ENCODE peak calls at places on chromosomes 16 and 17, in four cellular contexts. One of them, this sample, is unnamed.

GRCh38 chr16:82146957-82147356 is 23.1 kb downstream of the MPHOSPH6 start:
- DNase-seq in tibial nerve: no peak
- DNase-seq in CD4-positive, CD25-positive, alpha-beta regulatory T cell: no peak
- DNase-seq in OCI-LY7: no peak
- DNase-seq in this sample: no peak

GRCh38 chr16:9322735-9323134 is 231.3 kb downstream of the HAPSTR1 start:
- DNase-seq in CD4-positive, CD25-positive, alpha-beta regulatory T cell: no peak
- DNase-seq in OCI-LY7: no peak
- DNase-seq in tibial nerve: no peak
- DNase-seq in this sample: no peak

GRCh38 chr17:45170976-45171337 is 9.3 kb downstream of the HEXIM2 start:
- DNase-seq in tibial nerve: peak; percentile 68
- DNase-seq in OCI-LY7: no peak
- DNase-seq in CD4-positive, CD25-positive, alpha-beta regulatory T cell: no peak
- DNase-seq in this sample: peak; percentile 90

GRCh38 chr16:20675488-20676267 is 21.8 kb downstream of the ACSM1 start:
- DNase-seq in CD4-positive, CD25-positive, alpha-beta regulatory T cell: peak; percentile 65
- DNase-seq in tibial nerve: no peak
- DNase-seq in OCI-LY7: no peak
- DNase-seq in this sample: peak; percentile 21

GRCh38 chr16:87960851-87961250 is 9.6 kb downstream of the BANP start:
- DNase-seq in tibial nerve: no peak
- DNase-seq in OCI-LY7: no peak
- DNase-seq in CD4-positive, CD25-positive, alpha-beta regulatory T cell: no peak
- DNase-seq in this sample: no peak

GRCh38 chr16:353404-354285 is 1.1 kb upstream of the AXIN1 start:
- DNase-seq in tibial nerve: no peak
- DNase-seq in OCI-LY7: no peak
- DNase-seq in CD4-positive, CD25-positive, alpha-beta regulatory T cell: no peak
- DNase-seq in this sample: no peak

GRCh38 chr16:57801856-57802634 is at the start of gene KIFC3:
- DNase-seq in tibial nerve: peak; percentile 65
- DNase-seq in OCI-LY7: peak; percentile 12
- DNase-seq in CD4-positive, CD25-positive, alpha-beta regulatory T cell: peak; percentile 44
- DNase-seq in this sample: peak; percentile 82

GRCh38 chr16:72923757-72924156 is 124.2 kb downstream of the ZFHX3 start:
- DNase-seq in OCI-LY7: no peak
- DNase-seq in CD4-positive, CD25-positive, alpha-beta regulatory T cell: no peak
- DNase-seq in tibial nerve: no peak
- DNase-seq in this sample: no peak

GRCh38 chr16:30567991-30568638 is 3.4 kb downstream of the ZNF688 start:
- DNase-seq in OCI-LY7: peak; percentile 66
- DNase-seq in tibial nerve: no peak
- DNase-seq in CD4-positive, CD25-positive, alpha-beta regulatory T cell: peak; percentile 87
- DNase-seq in this sample: no peak

GRCh38 chr16:25605381-25605780 is 86.4 kb upstream of the HS3ST4 start:
- DNase-seq in OCI-LY7: no peak
- DNase-seq in CD4-positive, CD25-positive, alpha-beta regulatory T cell: no peak
- DNase-seq in tibial nerve: no peak
- DNase-seq in this sample: no peak

GRCh38 chr16:57092786-57093301 is 461 bp downstream of the CPNE2 start:
- DNase-seq in OCI-LY7: peak; percentile 66
- DNase-seq in tibial nerve: no peak
- DNase-seq in CD4-positive, CD25-positive, alpha-beta regulatory T cell: peak; percentile 36
- DNase-seq in this sample: no peak

GRCh38 chr16:58426095-58426494 is 33.8 kb downstream of the GINS3 start:
- DNase-seq in CD4-positive, CD25-positive, alpha-beta regulatory T cell: peak; percentile 51
- DNase-seq in OCI-LY7: peak; percentile 84
- DNase-seq in tibial nerve: peak; percentile 17
- DNase-seq in this sample: peak; percentile 48

GRCh38 chr16:62190426-62190825 is 154.2 kb upstream of the CDH8 start:
- DNase-seq in CD4-positive, CD25-positive, alpha-beta regulatory T cell: no peak
- DNase-seq in OCI-LY7: peak; percentile 27
- DNase-seq in tibial nerve: no peak
- DNase-seq in this sample: no peak

GRCh38 chr17:39169101-39169500 is 3.1 kb upstream of the ARL5C start:
- DNase-seq in CD4-positive, CD25-positive, alpha-beta regulatory T cell: no peak
- DNase-seq in tibial nerve: no peak
- DNase-seq in OCI-LY7: no peak
- DNase-seq in this sample: no peak

GRCh38 chr17:14776791-14777190 is 475.9 kb downstream of the HS3ST3B1 start:
- DNase-seq in OCI-LY7: no peak
- DNase-seq in tibial nerve: no peak
- DNase-seq in CD4-positive, CD25-positive, alpha-beta regulatory T cell: no peak
- DNase-seq in this sample: no peak

GRCh38 chr17:83094291-83094690 is 14.9 kb downstream of the METRNL start:
- DNase-seq in CD4-positive, CD25-positive, alpha-beta regulatory T cell: no peak
- DNase-seq in OCI-LY7: no peak
- DNase-seq in tibial nerve: no peak
- DNase-seq in this sample: no peak

GRCh38 chr17:2940352-2940751 is 123.1 kb downstream of the OR1D5 start:
- DNase-seq in tibial nerve: no peak
- DNase-seq in OCI-LY7: no peak
- DNase-seq in CD4-positive, CD25-positive, alpha-beta regulatory T cell: no peak
- DNase-seq in this sample: peak; percentile 44

GRCh38 chr17:39225974-39226683 is 384 bp upstream of the STAC2 start:
- DNase-seq in OCI-LY7: peak; percentile 53
- DNase-seq in CD4-positive, CD25-positive, alpha-beta regulatory T cell: peak; percentile 27
- DNase-seq in tibial nerve: peak; percentile 43
- DNase-seq in this sample: peak; percentile 85

GRCh38 chr17:82692268-82692667 is 6.2 kb downstream of the RAB40B start:
- DNase-seq in CD4-positive, CD25-positive, alpha-beta regulatory T cell: no peak
- DNase-seq in tibial nerve: no peak
- DNase-seq in OCI-LY7: no peak
- DNase-seq in this sample: no peak

GRCh38 chr16:80166082-80166481 is 374.7 kb upstream of the DYNLRB2 start:
- DNase-seq in tibial nerve: no peak
- DNase-seq in CD4-positive, CD25-positive, alpha-beta regulatory T cell: no peak
- DNase-seq in OCI-LY7: no peak
- DNase-seq in this sample: no peak

GRCh38 chr17:31693433-31694210 is 165.4 kb downstream of the COPRS start:
- DNase-seq in OCI-LY7: no peak
- DNase-seq in tibial nerve: no peak
- DNase-seq in CD4-positive, CD25-positive, alpha-beta regulatory T cell: no peak
- DNase-seq in this sample: no peak

GRCh38 chr17:69763503-69763902 is 311.5 kb upstream of the KCNJ16 start:
- DNase-seq in OCI-LY7: no peak
- DNase-seq in tibial nerve: no peak
- DNase-seq in CD4-positive, CD25-positive, alpha-beta regulatory T cell: no peak
- DNase-seq in this sample: no peak

GRCh38 chr16:31869511-31870201 is 4.0 kb upstream of the ZNF267 start:
- DNase-seq in CD4-positive, CD25-positive, alpha-beta regulatory T cell: peak; percentile 93
- DNase-seq in OCI-LY7: peak; percentile 85
- DNase-seq in tibial nerve: peak; percentile 70
- DNase-seq in this sample: no peak

GRCh38 chr17:56497132-56497531 is 96.4 kb upstream of the NOG start:
- DNase-seq in OCI-LY7: no peak
- DNase-seq in tibial nerve: no peak
- DNase-seq in CD4-positive, CD25-positive, alpha-beta regulatory T cell: no peak
- DNase-seq in this sample: no peak

GRCh38 chr17:13244511-13244910 is 226.7 kb upstream of the ELAC2 start:
- DNase-seq in CD4-positive, CD25-positive, alpha-beta regulatory T cell: no peak
- DNase-seq in tibial nerve: peak; percentile 61
- DNase-seq in OCI-LY7: no peak
- DNase-seq in this sample: no peak

GRCh38 chr16:85551319-85551978 is 61.7 kb upstream of the GSE1 start:
- DNase-seq in OCI-LY7: no peak
- DNase-seq in CD4-positive, CD25-positive, alpha-beta regulatory T cell: no peak
- DNase-seq in tibial nerve: no peak
- DNase-seq in this sample: no peak

GRCh38 chr17:50051606-50052005 is 4.3 kb upstream of the ITGA3 start:
- DNase-seq in CD4-positive, CD25-positive, alpha-beta regulatory T cell: no peak
- DNase-seq in tibial nerve: no peak
- DNase-seq in OCI-LY7: no peak
- DNase-seq in this sample: no peak

GRCh38 chr17:83174859-83175550 is 95.6 kb downstream of the METRNL start:
- DNase-seq in CD4-positive, CD25-positive, alpha-beta regulatory T cell: no peak
- DNase-seq in OCI-LY7: peak; percentile 35
- DNase-seq in tibial nerve: no peak
- DNase-seq in this sample: no peak

GRCh38 chr16:24858219-24859041 is 12.7 kb downstream of the SLC5A11 start:
- DNase-seq in tibial nerve: peak; percentile 27
- DNase-seq in OCI-LY7: peak; percentile 46
- DNase-seq in CD4-positive, CD25-positive, alpha-beta regulatory T cell: peak; percentile 38
- DNase-seq in this sample: peak; percentile 31

GRCh38 chr16:66277311-66278070 is 89.0 kb upstream of the CDH5 start:
- DNase-seq in OCI-LY7: no peak
- DNase-seq in tibial nerve: no peak
- DNase-seq in CD4-positive, CD25-positive, alpha-beta regulatory T cell: no peak
- DNase-seq in this sample: no peak

GRCh38 chr16:78628526-78628925 is 529.1 kb downstream of the WWOX start:
- DNase-seq in OCI-LY7: no peak
- DNase-seq in tibial nerve: no peak
- DNase-seq in CD4-positive, CD25-positive, alpha-beta regulatory T cell: no peak
- DNase-seq in this sample: no peak

DNA sequence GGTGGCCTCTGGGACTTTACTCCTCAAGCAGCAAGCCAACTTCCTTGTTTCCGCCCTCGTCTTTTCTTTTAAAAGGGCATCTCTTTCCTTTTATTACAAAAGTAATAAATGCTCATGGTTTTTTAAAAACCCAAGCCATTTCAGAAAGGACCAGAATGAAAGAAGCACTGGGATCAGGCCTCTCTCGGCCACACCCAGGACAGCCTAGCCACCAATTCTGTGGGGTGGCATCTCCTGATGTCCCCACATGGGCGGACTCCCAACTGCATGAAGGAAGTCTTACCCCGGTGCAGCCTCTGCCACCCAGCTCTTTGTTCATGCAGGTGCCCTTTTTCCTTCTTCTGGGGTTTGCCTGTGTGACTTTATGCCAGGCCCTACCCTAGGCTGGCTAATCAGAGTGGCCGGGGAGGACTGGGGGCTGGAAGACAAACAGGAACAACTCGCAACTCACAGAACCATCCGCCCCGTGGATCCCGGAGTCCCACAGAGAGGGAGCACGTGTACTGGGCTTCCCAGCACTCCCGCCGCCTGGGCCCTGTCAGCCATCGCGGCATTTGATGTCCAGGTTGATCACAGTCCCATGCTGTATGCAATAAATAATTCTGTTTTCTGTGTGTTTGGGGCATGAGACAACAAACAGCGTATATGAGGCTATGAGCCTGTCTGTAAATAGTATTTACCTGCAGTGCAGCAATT is 2.6 kb upstream of the RASD1 start:
- DNase-seq in CD4-positive, CD25-positive, alpha-beta regulatory T cell: no peak
- DNase-seq in OCI-LY7: no peak
- DNase-seq in tibial nerve: no peak
- DNase-seq in this sample: no peak
- H3K4me1 ChIP-seq in CD4-positive, CD25-positive, alpha-beta regulatory T cell: peaks cover 29% of the 10 kb centered on the region
- H3K4me1 ChIP-seq in OCI-LY7: peaks cover 10% of the 10 kb centered on the region
- H3K4me1 ChIP-seq in tibial nerve: peaks cover 15% of the 10 kb centered on the region
- H3K4me1 ChIP-seq in this sample: no peaks in the 10 kb centered on the region

GRCh38 chr16:16010194-16010593 is 60.8 kb downstream of the ABCC1 start:
- DNase-seq in tibial nerve: no peak
- DNase-seq in CD4-positive, CD25-positive, alpha-beta regulatory T cell: no peak
- DNase-seq in OCI-LY7: no peak
- DNase-seq in this sample: no peak
- H3K4me1 ChIP-seq in tibial nerve: no peaks in the 10 kb centered on the region
- H3K4me1 ChIP-seq in CD4-positive, CD25-positive, alpha-beta regulatory T cell: peaks cover 8% of the 10 kb centered on the region
- H3K4me1 ChIP-seq in OCI-LY7: peaks cover 50% of the 10 kb centered on the region
- H3K4me1 ChIP-seq in this sample: no peaks in the 10 kb centered on the region

DNA sequence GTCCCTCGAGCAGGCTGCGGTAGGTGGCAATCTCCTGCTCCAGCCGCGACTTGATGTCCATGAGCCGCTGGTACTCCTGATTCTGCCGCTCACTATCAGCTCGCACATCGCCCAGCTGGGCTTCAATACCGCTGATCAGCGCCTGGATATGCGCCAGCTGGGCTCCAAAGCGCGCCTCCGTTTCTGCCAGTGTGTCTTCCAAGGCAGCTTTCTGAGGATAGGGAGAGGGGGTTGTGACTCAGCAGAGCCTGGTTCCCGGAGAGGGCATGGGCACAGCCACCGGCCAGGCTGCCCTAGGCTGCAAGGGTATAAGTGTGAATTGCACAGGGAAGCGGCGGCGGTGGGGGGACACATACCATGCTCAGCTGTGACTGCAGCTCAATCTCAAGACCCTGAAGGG is 4.3 kb downstream of the KRT19 start:
- DNase-seq in OCI-LY7: no peak
- DNase-seq in tibial nerve: no peak
- DNase-seq in CD4-positive, CD25-positive, alpha-beta regulatory T cell: no peak
- DNase-seq in this sample: no peak
- H3K4me1 ChIP-seq in OCI-LY7: no peaks in the 10 kb centered on the region
- H3K4me1 ChIP-seq in tibial nerve: no peaks in the 10 kb centered on the region
- H3K4me1 ChIP-seq in CD4-positive, CD25-positive, alpha-beta regulatory T cell: peaks cover 8% of the 10 kb centered on the region
- H3K4me1 ChIP-seq in this sample: peaks cover 13% of the 10 kb centered on the region

DNA sequence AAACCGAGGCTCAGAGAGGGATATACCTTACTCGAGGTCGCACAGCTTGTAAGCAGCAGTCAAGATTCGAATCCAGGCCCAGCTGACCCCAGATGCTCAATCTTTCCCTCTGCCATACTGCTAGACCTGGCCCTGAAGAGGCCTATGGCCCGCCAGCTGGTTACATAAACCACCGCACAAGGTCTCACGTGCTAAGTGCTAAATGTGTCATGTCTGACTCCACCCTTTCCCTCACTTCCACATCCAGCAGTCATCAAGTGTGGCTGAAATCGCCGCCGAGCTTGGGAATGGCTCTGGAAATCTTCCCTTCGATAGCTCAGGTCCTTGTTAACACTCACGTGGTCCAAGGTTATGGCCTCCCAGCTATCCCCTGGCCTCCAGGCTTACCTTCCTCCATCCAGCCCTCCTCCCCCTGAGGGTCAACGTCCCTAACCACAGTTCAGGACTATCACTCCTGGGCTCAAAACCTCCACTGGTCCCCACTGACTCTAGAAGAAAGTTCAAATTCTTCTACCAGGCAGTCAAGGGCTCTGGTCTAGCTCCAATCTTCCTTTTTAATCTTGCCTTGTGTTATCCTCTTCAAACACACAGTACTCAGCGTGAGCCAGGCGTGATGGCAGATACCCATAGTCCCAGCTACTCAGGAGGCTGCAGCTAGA is 3.5 kb downstream of the ZBTB4 start:
- DNase-seq in tibial nerve: peak; percentile 74
- DNase-seq in OCI-LY7: no peak
- DNase-seq in CD4-positive, CD25-positive, alpha-beta regulatory T cell: no peak
- DNase-seq in this sample: peak; percentile 81
- H3K4me1 ChIP-seq in tibial nerve: peaks cover 44% of the 10 kb centered on the region
- H3K4me1 ChIP-seq in OCI-LY7: peaks cover 6% of the 10 kb centered on the region
- H3K4me1 ChIP-seq in CD4-positive, CD25-positive, alpha-beta regulatory T cell: peaks cover 31% of the 10 kb centered on the region
- H3K4me1 ChIP-seq in this sample: peaks cover 27% of the 10 kb centered on the region

This sample was measured in tibial artery.